ENCODE peak calls at places on chromosomes 6 and 20, in seven cellular contexts. R is hepatocyte, K is suprapubic skin, O is PC-3, Y is uterus, P is lower lobe of right lung, B is ovary. Q is an unnamed sample.

GRCh38 chr6:113596907-113597583 is 260.1 kb upstream of the MARCKS start:
- DNase-seq in R (no peak), K (no peak), O (no peak), Y (peak), P (no peak), B (no peak), Q (no peak)

GRCh38 chr6:107698146-107698545 is 126.0 kb downstream of the SCML4 start:
- DNase-seq in R (no peak), K (no peak), O (no peak), Y (no peak), P (no peak), B (no peak), Q (no peak)

GRCh38 chr6:30840084-30840921 is 44.0 kb upstream of the DDR1 start:
- DNase-seq in R (no peak), K (no peak), O (no peak), Y (no peak), P (no peak), B (no peak), Q (no peak)

GRCh38 chr6:104705095-104705707 is 154.5 kb downstream of the HACE1 start:
- DNase-seq in R (no peak), K (no peak), O (peak), Y (no peak), P (no peak), B (no peak), Q (no peak)

GRCh38 chr20:2289475-2289874 is 6.3 kb upstream of the TGM3 start:
- DNase-seq in R (no peak), K (peak), O (no peak), Y (no peak), P (no peak), B (no peak), Q (no peak)

GRCh38 chr20:23334111-23334510 is 16.5 kb upstream of the NXT1 start:
- DNase-seq in R (no peak), K (no peak), O (no peak), Y (no peak), P (no peak), B (no peak), Q (no peak)

GRCh38 chr6:6004147-6004995 is 2.4 kb downstream of the NRN1 start:
- DNase-seq in R (no peak), K (no peak), O (no peak), Y (no peak), P (no peak), B (no peak), Q (no peak)

GRCh38 chr20:53468583-53468982 is 125.1 kb downstream of the ZNF217 start:
- DNase-seq in R (no peak), K (no peak), O (no peak), Y (no peak), P (no peak), B (no peak), Q (no peak)

GRCh38 chr6:166540631-166541331 is 45.7 kb downstream of the RAMACL start:
- DNase-seq in R (no peak), K (no peak), O (no peak), Y (no peak), P (peak), B (no peak), Q (no peak)

GRCh38 chr20:57413990-57414389 is 22.8 kb downstream of the RBM38 start:
- DNase-seq in R (no peak), K (no peak), O (no peak), Y (no peak), P (no peak), B (no peak), Q (no peak)

GRCh38 chr20:61125076-61125475 is 127.0 kb upstream of the CDH4 start:
- DNase-seq in R (no peak), K (no peak), O (no peak), Y (no peak), P (no peak), B (no peak), Q (peak)

GRCh38 chr6:42441661-42442081 is 10.1 kb downstream of the TRERF1 start:
- DNase-seq in R (peak), K (no peak), O (no peak), Y (no peak), P (no peak), B (no peak), Q (no peak)
- H3K27ac ChIP-seq in R (peak), K (peak), O (no peak), Y (peak), P (peak), B (peak), Q (no peak)

DNA sequence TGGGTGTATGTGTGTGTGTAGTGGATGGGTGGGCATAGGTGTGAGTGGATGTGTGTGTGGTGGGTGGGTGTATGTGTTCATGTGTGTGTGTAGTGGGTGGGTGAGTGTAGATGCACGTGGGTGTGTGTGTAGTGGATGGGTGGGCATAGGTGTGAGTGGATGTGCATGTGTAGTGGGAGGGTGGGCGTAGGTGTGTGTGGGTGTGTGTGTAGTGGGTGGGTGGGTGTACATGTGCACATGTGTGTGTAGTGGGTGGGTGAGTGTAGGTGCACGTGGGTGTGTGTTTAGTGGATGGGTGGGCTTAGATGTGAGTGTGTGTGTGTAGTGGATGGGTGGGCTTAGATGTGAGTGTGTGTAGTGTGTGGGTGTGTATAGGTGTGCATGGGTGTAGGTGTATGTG is 104.4 kb downstream of the MYLK4 start:
- DNase-seq in R (no peak), K (no peak), O (no peak), Y (no peak), P (no peak), B (no peak), Q (no peak)
- H3K27ac ChIP-seq in R (no peak), K (no peak), O (no peak), Y (no peak), P (no peak), B (no peak), Q (no peak)

DNA sequence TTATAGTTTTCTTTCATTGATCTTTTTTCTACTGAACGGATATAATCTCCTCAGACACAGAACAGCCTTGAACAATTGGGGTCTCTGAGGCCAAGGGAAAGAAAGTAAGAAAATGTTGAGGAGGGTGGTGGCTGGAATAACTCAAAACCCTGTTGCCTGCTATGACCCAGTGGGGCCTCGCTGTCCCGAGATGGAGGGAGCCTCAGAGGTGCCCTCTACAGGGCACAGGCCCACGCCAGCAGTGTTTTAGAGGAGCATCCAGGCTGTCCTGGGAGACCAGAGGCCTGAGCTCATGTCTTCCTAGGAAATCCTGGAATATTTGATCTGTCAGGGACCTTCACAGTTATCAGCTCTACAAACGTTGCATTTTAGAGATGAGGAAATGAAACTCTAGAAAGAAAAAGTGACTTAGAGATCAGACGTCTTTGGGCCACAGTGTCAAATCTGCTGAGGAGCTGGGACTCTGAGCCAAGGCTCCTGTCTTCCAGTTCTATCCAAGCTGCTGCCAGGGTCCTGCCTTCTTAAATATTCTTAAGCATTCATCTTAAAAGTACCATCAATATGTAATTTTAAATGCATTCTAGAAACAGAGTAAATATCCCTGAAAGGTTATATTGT is 26.3 kb downstream of the ALDH5A1 start:
- DNase-seq in R (peak), K (no peak), O (peak), Y (no peak), P (peak), B (no peak), Q (no peak)
- H3K27ac ChIP-seq in R (no peak), K (no peak), O (no peak), Y (no peak), P (no peak), B (no peak), Q (no peak)

DNA sequence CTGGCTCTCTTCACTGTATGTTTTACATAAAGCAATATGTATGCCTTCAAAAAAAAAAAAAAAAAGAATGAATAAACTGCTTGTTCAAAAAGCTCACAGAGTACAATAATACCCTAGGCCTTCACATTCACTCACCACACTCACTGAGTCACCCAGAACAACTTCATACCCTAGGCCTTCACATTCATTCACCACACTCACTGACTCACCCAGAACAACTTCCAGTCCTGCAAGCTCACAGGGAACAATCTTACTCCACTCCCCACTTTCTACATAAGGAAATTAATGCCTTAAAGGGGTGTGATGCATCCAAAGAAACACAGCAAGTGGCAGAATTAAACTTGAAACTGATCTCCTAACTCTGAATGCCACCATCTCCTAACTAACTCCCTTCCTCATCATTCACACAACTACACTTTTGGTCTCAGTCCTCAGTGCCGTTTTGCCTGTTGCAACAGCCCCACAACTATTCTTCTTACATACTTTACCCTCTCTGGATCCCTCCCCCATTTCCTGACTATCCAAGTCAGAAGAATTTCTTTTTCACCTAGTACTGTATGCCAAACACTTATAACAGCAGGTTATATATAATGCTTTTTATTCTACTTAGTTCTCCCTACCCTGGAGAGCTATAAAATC is 34.2 kb downstream of the NHSL1 start:
- DNase-seq in R (peak), K (no peak), O (peak), Y (no peak), P (no peak), B (no peak), Q (no peak)
- H3K27ac ChIP-seq in R (peak), K (no peak), O (peak), Y (no peak), P (no peak), B (no peak), Q (no peak)

Q was measured in coronary artery.